ENCODE peak calls at places on chromosomes 3 and 15, in ten cellular contexts. X, Y, R, U, B, V, I, K, M and Z are unnamed samples.

GRCh38 chr15:50463423-50464358 is 39.5 kb downstream of the USP8 start:
- DNase-seq in K (no peak), U (no peak), R (no peak), I (peak; percentile 12), V (peak; percentile 12), X (no peak), B (no peak), Y (no peak), M (no peak), Z (no peak)

GRCh38 chr3:46707601-46708011 is 6.4 kb downstream of the TMIE start:
- DNase-seq in V (no peak), I (no peak), B (no peak), Y (no peak), R (no peak), K (no peak), M (no peak), U (peak; percentile 10), X (no peak), Z (no peak)

GRCh38 chr3:14241716-14242115 is 63.1 kb downstream of the LSM3 start:
- DNase-seq in R (no peak), X (no peak), K (no peak), U (no peak), B (no peak), M (no peak), V (no peak), I (no peak), Y (no peak), Z (no peak)

GRCh38 chr15:73989001-73989798 is 2.9 kb downstream of the STOML1 start:
- DNase-seq in Y (no peak), I (peak; percentile 64), B (no peak), M (no peak), V (no peak), K (no peak), X (no peak), U (no peak), R (no peak), Z (no peak)

GRCh38 chr3:39447637-39448483 is 19.6 kb upstream of the MOBP start:
- DNase-seq in Y (peak; percentile 96), I (peak; percentile 38), M (peak; percentile 37), U (no peak), X (peak; percentile 39), R (peak; percentile 30), V (peak; percentile 80), B (peak; percentile 25), K (peak; percentile 92), Z (peak; percentile 63)

GRCh38 chr3:134008630-134009156 is 21.0 kb downstream of the SLCO2A1 start:
- DNase-seq in K (no peak), Y (no peak), R (no peak), X (no peak), U (no peak), V (no peak), M (no peak), B (no peak), I (peak; percentile 97), Z (no peak)

GRCh38 chr3:10950476-10951294 is 41.9 kb upstream of the SLC6A1 start:
- DNase-seq in I (no peak), K (peak; percentile 69), V (peak; percentile 25), M (no peak), B (no peak), X (no peak), R (no peak), Y (peak; percentile 58), U (no peak), Z (no peak)

GRCh38 chr15:83654379-83655236 is 685 bp downstream of the ADAMTSL3 start:
- DNase-seq in V (no peak), X (no peak), M (no peak), I (no peak), K (peak; percentile 82), U (peak; percentile 70), Y (no peak), R (peak; percentile 53), B (no peak), Z (no peak)

GRCh38 chr3:172235698-172236097 is 196.3 kb downstream of the FNDC3B start:
- DNase-seq in U (no peak), I (no peak), M (no peak), X (no peak), Y (no peak), K (no peak), V (no peak), R (no peak), B (no peak), Z (no peak)

GRCh38 chr15:75098371-75098770 is 75.0 kb downstream of the PPCDC start:
- DNase-seq in R (no peak), U (no peak), K (no peak), I (no peak), Y (no peak), M (no peak), B (no peak), X (no peak), V (no peak), Z (no peak)

GRCh38 chr3:150303776-150304175 is 104.3 kb upstream of the TSC22D2 start:
- DNase-seq in Y (no peak), U (no peak), I (no peak), X (no peak), B (peak; percentile 4), V (peak; percentile 20), K (peak; percentile 66), M (no peak), R (no peak), Z (no peak)

GRCh38 chr3:57421336-57421735 is 122.8 kb downstream of the DNAH12 start:
- DNase-seq in Y (no peak), K (no peak), R (no peak), I (no peak), V (no peak), X (no peak), U (no peak), B (no peak), M (no peak), Z (no peak)

GRCh38 chr3:158106773-158107461 is 697 bp upstream of the SHOX2 start:
- DNase-seq in Y (no peak), I (no peak), X (no peak), V (no peak), M (no peak), R (no peak), B (no peak), U (no peak), K (peak; percentile 80), Z (no peak)
- H3K4me1 ChIP-seq in Y (peaks cover 30% of the 10 kb centered on the region), I (peaks cover 21% of the 10 kb centered on the region), X (peaks cover 51% of the 10 kb centered on the region), V (peaks cover 64% of the 10 kb centered on the region), M (peaks cover 52% of the 10 kb centered on the region), R (peaks cover 14% of the 10 kb centered on the region), B (peaks cover 11% of the 10 kb centered on the region), U (peaks cover 69% of the 10 kb centered on the region), K (peaks cover 2% of the 10 kb centered on the region), Z (peaks cover 51% of the 10 kb centered on the region)

GRCh38 chr15:36884404-36885335 is 215.7 kb downstream of the MEIS2 start:
- DNase-seq in Y (no peak), V (no peak), M (no peak), I (no peak), U (no peak), R (no peak), B (no peak), K (no peak), X (no peak), Z (no peak)

GRCh38 chr15:36886135-36887011 is 214.0 kb downstream of the MEIS2 start:
- DNase-seq in V (no peak), Y (no peak), I (no peak), K (no peak), U (no peak), M (no peak), B (no peak), X (no peak), R (no peak), Z (no peak)

GRCh38 chr15:36888018-36888992 is 212.0 kb downstream of the MEIS2 start:
- DNase-seq in M (no peak), Y (no peak), X (no peak), R (peak; percentile 22), K (peak; percentile 45), I (no peak), B (no peak), V (no peak), U (no peak), Z (no peak)

GRCh38 chr15:36885709-36886108 is 214.6 kb downstream of the MEIS2 start:
- DNase-seq in B (no peak), U (no peak), V (no peak), K (no peak), I (no peak), X (no peak), Y (no peak), M (no peak), R (no peak), Z (no peak)

DNA sequence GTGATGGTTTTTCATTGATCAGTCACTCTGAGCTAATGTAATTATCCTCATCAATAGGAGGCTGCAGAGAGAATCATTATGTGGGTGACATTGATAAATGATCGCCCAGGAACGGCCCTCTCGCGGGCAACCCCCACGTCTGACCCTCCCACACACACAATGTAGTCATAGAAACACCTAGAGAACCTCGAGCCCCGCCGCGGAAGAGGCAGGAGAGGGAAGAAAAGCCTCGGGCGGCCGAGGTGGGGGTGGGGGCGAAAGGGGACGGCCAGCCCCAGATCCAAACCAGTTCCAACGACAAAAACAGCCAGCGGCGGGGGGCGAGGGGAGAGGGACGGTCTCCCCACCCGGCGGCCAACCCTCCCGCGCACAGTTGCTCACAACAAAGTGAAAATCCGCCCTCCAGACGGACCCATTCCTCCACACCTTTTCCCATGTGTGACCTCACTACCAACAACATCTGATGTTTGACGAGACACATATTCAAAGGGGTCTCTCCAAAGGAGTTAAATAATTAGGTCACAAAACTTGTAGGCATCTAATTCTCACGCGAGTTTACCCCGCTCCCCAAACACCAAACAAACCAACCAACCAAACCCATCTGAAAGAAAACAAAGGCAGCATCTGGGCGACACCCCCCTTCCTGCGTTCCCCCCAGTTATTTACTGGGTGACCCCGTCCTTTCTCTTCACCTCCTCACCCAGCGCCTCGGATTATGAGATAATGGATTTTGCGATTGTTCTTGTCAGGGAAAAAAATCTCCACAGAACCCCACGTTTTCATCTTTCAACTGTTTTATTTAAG is 212.9 kb downstream of the MEIS2 start:
- DNase-seq in V (no peak), X (no peak), K (peak; percentile 48), R (peak; percentile 30), B (no peak), M (no peak), U (no peak), Y (no peak), I (no peak), Z (no peak)
- H3K4me3 ChIP-seq in V (peak overlapping the region; percentile 37), X (no peak overlapping the region), K (no peak overlapping the region), R (peak overlapping the region; percentile 39), B (peak overlapping the region; percentile 38), M (no peak overlapping the region), U (peak overlapping the region; percentile 59), Y (no peak overlapping the region), I (no peak overlapping the region), Z (no peak overlapping the region)

DNA sequence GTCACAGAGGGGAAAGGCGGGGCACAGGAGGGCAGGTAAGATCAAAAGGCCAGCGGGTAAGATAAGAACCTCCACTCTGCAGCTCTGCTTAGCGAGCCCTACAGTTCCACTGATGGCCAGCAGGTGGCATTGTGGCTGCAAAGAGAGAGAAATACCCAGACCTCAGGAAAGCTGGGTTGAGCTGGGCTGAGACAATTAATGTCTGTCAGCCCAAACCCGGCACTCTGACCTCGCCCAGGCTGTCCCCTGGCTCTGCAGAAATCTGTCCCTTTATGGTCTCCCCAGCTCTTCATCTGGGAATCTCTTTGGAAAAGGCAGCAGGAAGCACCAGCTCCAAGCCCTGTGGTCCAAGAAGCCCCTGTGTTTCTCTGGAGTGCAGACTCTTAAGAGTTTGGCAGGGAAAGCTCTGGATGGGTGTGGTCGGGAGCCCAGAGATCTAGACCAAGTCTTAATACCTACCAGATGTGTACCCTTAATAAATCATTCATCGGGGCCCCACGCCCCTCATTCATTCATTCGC is 8.3 kb downstream of the MFGE8 start:
- DNase-seq in X (peak; percentile 97), U (peak; percentile 85), K (peak; percentile 91), R (peak; percentile 83), M (peak; percentile 82), V (peak; percentile 79), B (peak; percentile 32), I (peak; percentile 83), Y (peak; percentile 92), Z (peak; percentile 84)
- H3K36me3 ChIP-seq in X (no peaks in the 10 kb centered on the region), U (peaks cover 87% of the 10 kb centered on the region), K (peaks cover 13% of the 10 kb centered on the region), R (no peaks in the 10 kb centered on the region), M (peaks cover 25% of the 10 kb centered on the region), V (no peaks in the 10 kb centered on the region), B (no peaks in the 10 kb centered on the region), I (peaks cover 83% of the 10 kb centered on the region), Y (no peaks in the 10 kb centered on the region), Z (no peaks in the 10 kb centered on the region)

GRCh38 chr15:41919201-41919820 is 25.5 kb upstream of the SPTBN5 start:
- DNase-seq in U (no peak), V (no peak), Y (no peak), B (no peak), I (no peak), K (no peak), M (no peak), R (peak; percentile 52), X (no peak), Z (no peak)
- H3K4me1 ChIP-seq in U (peaks cover 100% of the 10 kb centered on the region), V (peaks cover 40% of the 10 kb centered on the region), Y (peaks cover 12% of the 10 kb centered on the region), B (peaks cover 12% of the 10 kb centered on the region), I (peaks cover 51% of the 10 kb centered on the region), K (no peaks in the 10 kb centered on the region), M (peaks cover 75% of the 10 kb centered on the region), R (peaks cover 76% of the 10 kb centered on the region), X (no peaks in the 10 kb centered on the region), Z (no peaks in the 10 kb centered on the region)